ENCODE peak calls at places on chromosomes 6 and 20, in four cellular contexts. One of them, this sample, is unnamed.

GRCh38 chr20:33791959-33792597 is 19.1 kb upstream of the CHMP4B start:
- DNase-seq in fibroblast of lung: peak; percentile 44
- DNase-seq in esophagus muscularis mucosa: no peak
- DNase-seq in lung: peak; percentile 53
- DNase-seq in this sample: peak; percentile 75

GRCh38 chr6:5302995-5303622 is 41.8 kb downstream of the FARS2 start:
- DNase-seq in lung: peak; percentile 39
- DNase-seq in fibroblast of lung: no peak
- DNase-seq in esophagus muscularis mucosa: peak; percentile 55
- DNase-seq in this sample: peak; percentile 77

GRCh38 chr20:64165866-64166600 is 1.8 kb downstream of the MYT1 start:
- DNase-seq in esophagus muscularis mucosa: no peak
- DNase-seq in lung: no peak
- DNase-seq in fibroblast of lung: no peak
- DNase-seq in this sample: no peak

GRCh38 chr20:51387125-51387865 is 155.2 kb downstream of the NFATC2 start:
- DNase-seq in fibroblast of lung: no peak
- DNase-seq in esophagus muscularis mucosa: no peak
- DNase-seq in lung: no peak
- DNase-seq in this sample: no peak

GRCh38 chr6:20811112-20811746 is 277.0 kb downstream of the CDKAL1 start:
- DNase-seq in fibroblast of lung: peak; percentile 95
- DNase-seq in esophagus muscularis mucosa: no peak
- DNase-seq in lung: no peak
- DNase-seq in this sample: peak; percentile 90

GRCh38 chr6:98777762-98778161 is 56.6 kb upstream of the POU3F2 start:
- DNase-seq in fibroblast of lung: no peak
- DNase-seq in lung: no peak
- DNase-seq in esophagus muscularis mucosa: no peak
- DNase-seq in this sample: no peak

GRCh38 chr6:170505306-170505705 is 47.8 kb downstream of the PSMB1 start:
- DNase-seq in esophagus muscularis mucosa: no peak
- DNase-seq in fibroblast of lung: no peak
- DNase-seq in lung: no peak
- DNase-seq in this sample: no peak

GRCh38 chr6:106085687-106085983 is 501 bp upstream of the PRDM1 start:
- DNase-seq in fibroblast of lung: peak; percentile 53
- DNase-seq in esophagus muscularis mucosa: no peak
- DNase-seq in lung: no peak
- DNase-seq in this sample: no peak

GRCh38 chr6:30005482-30005881 is 55.6 kb upstream of the POLR1H start:
- DNase-seq in fibroblast of lung: no peak
- DNase-seq in esophagus muscularis mucosa: no peak
- DNase-seq in lung: peak; percentile 16
- DNase-seq in this sample: no peak

GRCh38 chr20:44594730-44595129 is 12.4 kb downstream of the PKIG start:
- DNase-seq in lung: no peak
- DNase-seq in esophagus muscularis mucosa: no peak
- DNase-seq in fibroblast of lung: peak; percentile 53
- DNase-seq in this sample: no peak

DNA sequence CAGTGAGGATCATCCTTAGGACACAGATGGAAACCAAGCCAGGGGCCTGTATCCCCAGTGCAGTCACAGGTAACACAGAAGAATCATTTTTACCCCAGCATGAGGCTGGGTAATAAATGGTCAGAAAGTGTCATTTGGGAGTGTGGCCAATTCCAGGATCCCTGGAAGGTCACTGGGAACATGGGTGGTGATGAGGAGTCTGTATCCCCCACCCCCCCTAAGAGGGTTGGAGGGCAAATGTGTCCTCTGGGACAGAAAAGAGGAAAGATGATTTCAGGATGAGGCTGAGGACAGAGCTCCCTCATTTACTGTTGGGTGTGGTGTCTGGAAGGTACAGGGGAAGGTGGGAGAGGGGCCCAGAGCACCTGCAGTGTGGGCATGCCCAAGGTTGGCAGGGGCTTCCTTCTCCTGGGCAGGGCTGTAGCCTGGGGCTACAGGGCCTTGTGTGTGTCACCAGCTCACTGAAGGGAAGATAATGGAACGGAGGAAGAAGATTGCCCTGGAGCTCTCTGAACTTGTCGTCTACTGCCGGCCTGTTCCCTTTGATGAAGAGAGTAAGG is 34.5 kb downstream of the PLCG1 start:
- DNase-seq in fibroblast of lung: no peak
- DNase-seq in esophagus muscularis mucosa: no peak
- DNase-seq in lung: no peak
- DNase-seq in this sample: no peak
- H3K27ac ChIP-seq in fibroblast of lung: no peak overlapping the region
- H3K27ac ChIP-seq in esophagus muscularis mucosa: peak overlapping the region; percentile 83
- H3K27ac ChIP-seq in lung: peak overlapping the region; percentile 52
- H3K27ac ChIP-seq in this sample: peak overlapping the region; percentile 76

GRCh38 chr6:66896415-66896814 is 1189.4 kb upstream of the EYS start:
- DNase-seq in esophagus muscularis mucosa: no peak
- DNase-seq in lung: no peak
- DNase-seq in fibroblast of lung: no peak
- DNase-seq in this sample: peak; percentile 86

GRCh38 chr6:66902457-66902856 is 1195.4 kb upstream of the EYS start:
- DNase-seq in esophagus muscularis mucosa: no peak
- DNase-seq in fibroblast of lung: no peak
- DNase-seq in lung: no peak
- DNase-seq in this sample: no peak

GRCh38 chr6:66900081-66900770 is 1193.2 kb upstream of the EYS start:
- DNase-seq in lung: no peak
- DNase-seq in esophagus muscularis mucosa: no peak
- DNase-seq in fibroblast of lung: peak; percentile 51
- DNase-seq in this sample: no peak

DNA sequence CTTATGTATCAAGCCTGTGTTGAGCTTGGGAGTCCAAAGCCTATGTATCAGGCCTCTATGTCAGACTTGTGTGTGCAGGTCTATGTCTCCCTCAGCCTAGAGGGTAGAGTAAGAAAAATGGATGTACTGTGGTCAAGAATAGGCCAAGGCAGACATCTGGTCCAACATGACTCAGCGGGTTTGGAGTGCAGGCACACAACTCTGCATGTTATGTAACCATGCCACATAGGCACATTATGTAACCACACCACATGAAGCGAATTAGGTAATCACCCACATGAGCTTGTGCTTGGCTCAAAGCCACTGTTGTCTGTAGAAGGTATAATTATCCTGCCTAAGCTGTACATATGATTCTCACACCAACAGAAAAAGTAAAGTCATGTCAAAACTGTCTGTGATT is 1190.5 kb upstream of the EYS start:
- DNase-seq in fibroblast of lung: peak; percentile 37
- DNase-seq in lung: no peak
- DNase-seq in esophagus muscularis mucosa: no peak
- DNase-seq in this sample: no peak
- H3K27ac ChIP-seq in fibroblast of lung: no peak overlapping the region
- H3K27ac ChIP-seq in lung: no peak overlapping the region
- H3K27ac ChIP-seq in esophagus muscularis mucosa: no peak overlapping the region
- H3K27ac ChIP-seq in this sample: no peak overlapping the region

DNA sequence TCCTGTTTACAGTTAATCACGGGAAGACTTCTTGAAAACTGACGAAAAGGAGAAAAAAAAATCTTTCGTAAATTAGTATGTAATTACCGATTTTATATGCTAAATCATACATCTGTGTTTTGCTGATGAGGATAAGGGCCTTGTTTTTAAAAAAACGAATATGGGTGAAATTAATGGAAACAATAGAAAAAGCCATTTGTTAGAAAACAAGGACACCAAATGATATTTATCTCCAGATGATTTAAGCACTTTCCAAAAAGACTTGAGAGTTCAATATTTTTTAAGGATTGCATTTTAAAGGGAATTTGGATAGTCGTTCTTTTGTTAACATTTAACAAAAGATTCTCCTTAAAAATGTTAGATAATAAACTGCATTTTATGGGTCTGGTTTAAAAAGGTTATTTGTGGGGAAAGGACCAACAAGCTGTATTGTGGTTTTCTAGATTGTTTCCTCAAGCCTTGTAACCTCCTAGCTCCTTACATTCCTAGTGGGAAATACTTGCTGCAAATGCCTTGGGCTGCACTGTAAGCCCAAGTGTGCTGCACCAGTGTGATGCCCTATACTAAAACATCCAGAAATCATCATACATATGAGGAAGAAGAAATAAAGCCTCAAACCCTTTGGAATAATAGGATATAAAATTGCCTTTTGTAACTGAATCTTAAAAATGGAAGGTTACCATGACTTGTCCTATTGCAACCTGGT is 1.5 kb upstream of the PHIP start:
- DNase-seq in fibroblast of lung: peak; percentile 45
- DNase-seq in esophagus muscularis mucosa: no peak
- DNase-seq in lung: no peak
- DNase-seq in this sample: no peak
- H3K27ac ChIP-seq in fibroblast of lung: no peak overlapping the region
- H3K27ac ChIP-seq in esophagus muscularis mucosa: peak overlapping the region; percentile 100
- H3K27ac ChIP-seq in lung: no peak overlapping the region
- H3K27ac ChIP-seq in this sample: no peak overlapping the region

DNA sequence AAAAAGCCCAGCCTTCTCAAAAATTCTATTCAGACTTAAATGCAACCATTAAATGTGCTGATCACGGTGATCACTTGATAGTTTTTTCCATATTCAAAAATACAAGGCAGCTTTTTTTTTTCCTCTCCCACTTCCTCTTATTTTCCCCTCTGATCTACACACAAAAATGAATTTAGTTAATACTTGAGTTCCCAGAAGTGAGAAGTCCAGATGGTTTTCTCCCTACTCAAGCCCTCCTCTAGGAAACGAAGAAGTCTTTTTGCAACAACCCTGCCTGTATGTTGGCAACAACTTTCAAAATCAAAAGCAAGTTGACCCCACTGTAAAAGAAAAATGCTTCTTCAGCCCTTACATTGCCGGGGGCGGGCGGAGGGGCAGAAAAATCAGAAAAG is 24.3 kb downstream of the ARHGAP18 start:
- DNase-seq in lung: no peak
- DNase-seq in esophagus muscularis mucosa: no peak
- DNase-seq in fibroblast of lung: no peak
- DNase-seq in this sample: no peak
- H3K27ac ChIP-seq in lung: peak overlapping the region; percentile 92
- H3K27ac ChIP-seq in esophagus muscularis mucosa: peak overlapping the region; percentile 49
- H3K27ac ChIP-seq in fibroblast of lung: peak overlapping the region; percentile 53
- H3K27ac ChIP-seq in this sample: peak overlapping the region; percentile 67

DNA sequence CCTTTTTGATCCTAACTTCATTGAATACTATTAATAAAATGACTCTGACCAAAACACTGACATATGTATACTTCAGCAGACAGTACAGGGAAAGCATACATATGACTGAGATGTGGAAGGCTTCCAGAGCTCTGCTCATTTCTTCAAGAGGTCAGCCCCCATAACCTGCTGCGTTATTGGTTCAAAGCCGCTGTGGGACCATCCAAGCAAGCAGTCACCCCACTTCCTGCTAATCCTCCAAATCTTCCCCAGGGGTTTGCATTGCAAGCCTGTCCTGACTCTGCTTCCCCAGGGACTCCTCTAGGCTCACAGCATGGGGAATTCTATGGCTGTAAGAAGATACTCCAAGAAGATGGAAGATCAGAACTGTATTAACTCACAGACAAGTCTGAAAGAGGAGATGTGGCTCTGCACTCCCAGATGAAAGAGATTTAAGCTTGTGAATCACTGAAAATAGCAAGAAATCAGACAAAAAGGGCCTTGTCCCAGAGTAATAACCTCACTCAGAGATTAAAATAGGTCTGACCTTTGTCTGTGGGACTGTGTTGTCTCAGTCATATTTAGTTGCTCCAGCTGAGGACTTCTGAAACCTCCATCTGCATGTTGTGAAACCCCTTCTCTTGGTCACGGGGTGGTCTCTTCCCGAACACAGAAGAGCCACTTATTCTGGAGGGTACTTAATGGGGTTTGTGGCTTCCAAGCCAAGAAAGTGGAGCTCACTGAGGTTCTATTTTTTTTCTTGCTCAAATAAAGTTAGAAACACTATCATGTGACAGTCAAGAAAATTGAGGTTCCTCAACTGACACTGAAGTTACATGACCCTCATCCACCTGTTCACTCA is 101.5 kb upstream of the MARCKS start:
- DNase-seq in lung: no peak
- DNase-seq in esophagus muscularis mucosa: no peak
- DNase-seq in fibroblast of lung: no peak
- DNase-seq in this sample: no peak
- H3K27ac ChIP-seq in lung: no peak overlapping the region
- H3K27ac ChIP-seq in esophagus muscularis mucosa: no peak overlapping the region
- H3K27ac ChIP-seq in fibroblast of lung: no peak overlapping the region
- H3K27ac ChIP-seq in this sample: no peak overlapping the region

GRCh38 chr6:31157543-31158139 is at the start of gene CCHCR1:
- DNase-seq in fibroblast of lung: no peak
- DNase-seq in esophagus muscularis mucosa: no peak
- DNase-seq in lung: no peak
- DNase-seq in this sample: no peak
- H3K27ac ChIP-seq in fibroblast of lung: peak within 1 kb of the TSS; percentile 76
- H3K27ac ChIP-seq in esophagus muscularis mucosa: peak within 1 kb of the TSS; percentile 81
- H3K27ac ChIP-seq in lung: peak within 1 kb of the TSS; percentile 65
- H3K27ac ChIP-seq in this sample: peak within 1 kb of the TSS; percentile 82

GRCh38 chr6:79543886-79544285 is 6.7 kb upstream of the LCA5 start:
- DNase-seq in fibroblast of lung: no peak
- DNase-seq in lung: no peak
- DNase-seq in esophagus muscularis mucosa: no peak
- DNase-seq in this sample: no peak
- H3K27ac ChIP-seq in fibroblast of lung: peak overlapping the region; percentile 55
- H3K27ac ChIP-seq in lung: no peak overlapping the region
- H3K27ac ChIP-seq in esophagus muscularis mucosa: peak overlapping the region; percentile 73
- H3K27ac ChIP-seq in this sample: no peak overlapping the region

GRCh38 chr20:25323486-25324246 is 67.0 kb downstream of the ABHD12 start:
- DNase-seq in fibroblast of lung: no peak
- DNase-seq in lung: no peak
- DNase-seq in esophagus muscularis mucosa: no peak
- DNase-seq in this sample: no peak
- H3K27ac ChIP-seq in fibroblast of lung: no peak overlapping the region
- H3K27ac ChIP-seq in lung: peak overlapping the region; percentile 40
- H3K27ac ChIP-seq in esophagus muscularis mucosa: no peak overlapping the region
- H3K27ac ChIP-seq in this sample: peak overlapping the region; percentile 0

GRCh38 chr6:164025180-164025579 is 610.7 kb downstream of the QKI start:
- DNase-seq in esophagus muscularis mucosa: no peak
- DNase-seq in lung: no peak
- DNase-seq in fibroblast of lung: no peak
- DNase-seq in this sample: no peak
- H3K27ac ChIP-seq in esophagus muscularis mucosa: no peak overlapping the region
- H3K27ac ChIP-seq in lung: no peak overlapping the region
- H3K27ac ChIP-seq in fibroblast of lung: no peak overlapping the region
- H3K27ac ChIP-seq in this sample: no peak overlapping the region